ENCODE peak calls at places on chromosomes 3 and 15, in four cellular contexts. P, V, R and K are unnamed samples. For H3K36me3, the result is how much of the 10 kb centered on the place peaks cover.

GRCh38 chr3:64056616-64057165 is 33.4 kb upstream of the PSMD6 start:
- DNase-seq in P (peak), R (no peak), V (peak), K (no peak)

GRCh38 chr3:123084192-123084591 is 17.4 kb downstream of the PDIA5 start:
- DNase-seq in V (no peak), R (no peak), P (no peak), K (no peak)

GRCh38 chr15:60006203-60006782 is 2.2 kb downstream of the FOXB1 start:
- DNase-seq in P (no peak), V (no peak), R (no peak), K (no peak)

GRCh38 chr3:161409069-161409468 is 37.8 kb upstream of the SPTSSB start:
- DNase-seq in V (peak), R (no peak), P (no peak), K (no peak)

GRCh38 chr15:57820119-57820518 is 113.6 kb downstream of the POLR2M start:
- DNase-seq in P (peak), V (peak), R (no peak), K (no peak)

GRCh38 chr15:65862682-65863081 is 6.6 kb upstream of the RAB11A start:
- DNase-seq in V (peak), R (no peak), P (peak), K (no peak)

GRCh38 chr3:112446343-112446742 is 52.9 kb downstream of the BTLA start:
- DNase-seq in R (no peak), P (peak), V (no peak), K (no peak)

GRCh38 chr3:188527389-188527788 is 373.4 kb downstream of the LPP start:
- DNase-seq in V (no peak), P (no peak), R (no peak), K (no peak)

GRCh38 chr3:186772886-186773417 is 10.4 kb upstream of the EIF4A2 start:
- DNase-seq in P (peak), R (peak), V (no peak), K (no peak)

GRCh38 chr15:70195808-70196304 is 98.1 kb upstream of the TLE3 start:
- DNase-seq in V (peak), P (peak), R (peak), K (peak)

GRCh38 chr3:63993653-63994079 is 29.6 kb downstream of the PSMD6 start:
- DNase-seq in P (peak), V (peak), R (peak), K (no peak)

GRCh38 chr15:67174864-67175573 is 79.4 kb downstream of the AAGAB start:
- DNase-seq in V (no peak), R (no peak), P (peak), K (no peak)

GRCh38 chr3:164683516-164683915 is 394.8 kb downstream of the SI start:
- DNase-seq in R (no peak), P (no peak), V (peak), K (no peak)

GRCh38 chr15:49370782-49371181 is 52.3 kb upstream of the FGF7 start:
- DNase-seq in P (no peak), R (no peak), V (peak), K (no peak)

GRCh38 chr15:31377030-31377429 is 50.4 kb downstream of the KLF13 start:
- DNase-seq in R (no peak), V (no peak), P (no peak), K (no peak)

GRCh38 chr3:168467085-168467714 is 371.5 kb upstream of the GOLIM4 start:
- DNase-seq in P (peak), V (peak), R (no peak), K (peak)

GRCh38 chr3:94185753-94186152 is 122.9 kb downstream of the NSUN3 start:
- DNase-seq in V (peak), P (peak), R (no peak), K (no peak)

GRCh38 chr3:29283297-29283681 is 2.4 kb downstream of the RBMS3 start:
- DNase-seq in P (peak), V (no peak), R (no peak), K (no peak)

GRCh38 chr15:98889930-98890695 is 117.5 kb downstream of the PGPEP1L start:
- DNase-seq in V (peak), R (no peak), P (peak), K (peak)

GRCh38 chr3:66386011-66386924 is 114.6 kb downstream of the LRIG1 start:
- DNase-seq in V (no peak), P (no peak), R (no peak), K (no peak)

GRCh38 chr15:80596521-80596976 is 98.6 kb upstream of the ABHD17C start:
- DNase-seq in V (no peak), P (no peak), R (no peak), K (no peak)

GRCh38 chr15:80789296-80789695 is 10.1 kb downstream of the CEMIP start:
- DNase-seq in V (no peak), R (no peak), P (peak), K (peak)

GRCh38 chr3:54578417-54578816 is 349.4 kb downstream of the LRTM1 start:
- DNase-seq in V (no peak), P (peak), R (no peak), K (no peak)

GRCh38 chr3:48614044-48614443 is 4.6 kb upstream of the UQCRC1 start:
- DNase-seq in V (peak), P (no peak), R (no peak), K (peak)

GRCh38 chr15:20355256-20355868 is 186.2 kb downstream of the GOLGA6L6 start:
- DNase-seq in P (no peak), R (peak), V (no peak), K (no peak)

GRCh38 chr3:194671511-194671899 is 486 bp downstream of the LSG1 start:
- DNase-seq in P (no peak), V (peak), R (no peak), K (no peak)

GRCh38 chr3:169041677-169042171 is 621.8 kb downstream of the MECOM start:
- DNase-seq in P (peak), R (no peak), V (peak), K (peak)

GRCh38 chr15:49421991-49422390 is 1.1 kb upstream of the FGF7 start:
- DNase-seq in P (peak), R (peak), V (peak), K (no peak)

GRCh38 chr15:52257734-52258062 is 37.9 kb downstream of the MYO5C start:
- DNase-seq in V (peak), R (peak), P (peak), K (no peak)

GRCh38 chr15:44715142-44715796 is 4.0 kb downstream of the B2M start:
- DNase-seq in R (no peak), V (no peak), P (no peak), K (no peak)

GRCh38 chr3:141255137-141255536 is 23.5 kb downstream of the PXYLP1 start:
- DNase-seq in V (no peak), R (no peak), P (no peak), K (no peak)

GRCh38 chr3:50260942-50261441 is 8.0 kb upstream of the SEMA3B start:
- DNase-seq in R (no peak), P (no peak), V (no peak), K (no peak)

GRCh38 chr3:88661433-88661824 is 446.0 kb upstream of the EPHA3 start:
- DNase-seq in V (no peak), R (no peak), P (no peak), K (no peak)

GRCh38 chr3:15782429-15782828 is 15.3 kb downstream of the ANKRD28 start:
- DNase-seq in P (no peak), V (no peak), R (no peak), K (no peak)
- H3K36me3 ChIP-seq in P (under half), V (under half), R (under half), K (under half)

GRCh38 chr15:43270113-43270665 is 3.5 kb upstream of the TGM5 start:
- DNase-seq in R (no peak), P (no peak), V (no peak), K (no peak)

GRCh38 chr15:43266386-43266785 is 342 bp downstream of the TGM5 start:
- DNase-seq in R (no peak), P (no peak), V (no peak), K (no peak)

GRCh38 chr15:43266834-43267233 is at the start of gene TGM5:
- DNase-seq in R (no peak), V (no peak), P (no peak), K (no peak)

GRCh38 chr15:43267439-43267838 is 711 bp upstream of the TGM5 start:
- DNase-seq in R (no peak), V (no peak), P (no peak), K (no peak)

GRCh38 chr15:43268111-43269105 is 1.7 kb upstream of the TGM5 start:
- DNase-seq in V (no peak), R (no peak), P (no peak), K (no peak)
- TF ChIP-seq CTCF in V (peak), R (peak), P (peak), K (peak)

GRCh38 chr3:121719423-121719822 is 30.1 kb downstream of the GOLGB1 start:
- DNase-seq in R (no peak), V (no peak), P (no peak), K (no peak)

GRCh38 chr3:121723485-121723884 is 26.1 kb downstream of the GOLGB1 start:
- DNase-seq in P (no peak), R (no peak), V (no peak), K (no peak)

GRCh38 chr3:121718205-121718846 is 31.2 kb downstream of the GOLGB1 start:
- DNase-seq in P (no peak), R (no peak), V (no peak), K (no peak)

GRCh38 chr3:121722346-121722745 is 27.2 kb downstream of the GOLGB1 start:
- DNase-seq in P (peak), R (no peak), V (no peak), K (no peak)

DNA sequence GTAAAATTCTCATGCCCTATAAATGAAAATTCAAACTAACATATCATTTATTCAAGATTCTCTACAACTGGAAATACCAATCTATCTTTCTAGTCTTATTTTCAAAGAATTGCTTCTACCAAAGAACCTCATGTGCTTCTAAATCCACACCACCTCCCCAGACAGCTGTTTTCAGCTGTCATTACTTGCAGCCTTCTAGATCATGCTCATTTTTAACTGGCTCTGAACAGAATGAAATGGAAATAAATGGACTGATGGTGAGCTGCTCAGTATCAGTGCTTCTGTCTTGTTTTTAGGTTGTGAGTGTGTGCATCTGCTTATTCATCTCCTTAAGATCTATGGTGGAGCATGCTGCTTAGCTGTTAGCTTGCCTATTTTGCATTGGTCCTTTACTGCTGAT is 29.4 kb downstream of the GOLGB1 start:
- DNase-seq in P (no peak), R (no peak), V (no peak), K (no peak)
- H3K36me3 ChIP-seq in P (half or more), R (half or more), V (half or more), K (under half)

GRCh38 chr3:177640319-177640997 is 443.2 kb upstream of the TBL1XR1 start:
- DNase-seq in V (no peak), R (no peak), P (no peak), K (no peak)
- TF ChIP-seq CTCF in V (no peak), R (no peak), P (no peak), K (no peak)

DNA sequence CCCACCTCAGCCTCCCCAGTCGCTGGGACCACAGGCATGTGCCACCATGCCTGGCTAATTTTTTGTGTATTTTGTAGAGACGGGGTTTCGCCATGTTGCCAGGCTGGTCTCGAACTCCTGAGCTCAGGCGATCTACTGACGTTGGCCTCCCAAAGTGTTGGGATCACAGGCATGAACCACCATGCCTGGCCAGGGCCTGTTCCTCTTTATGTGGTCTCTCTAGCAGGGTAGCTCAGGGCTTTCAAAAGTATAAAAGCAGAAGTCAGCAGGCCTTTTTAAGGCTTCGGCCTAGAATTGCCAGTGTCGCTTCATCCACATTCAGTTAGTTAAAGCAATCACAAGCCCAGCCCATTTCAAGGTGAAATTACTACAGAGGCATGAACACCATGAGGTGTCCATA is 7.6 kb downstream of the VHL start:
- DNase-seq in P (no peak), V (no peak), R (no peak), K (no peak)
- H3K36me3 ChIP-seq in P (under half), V (under half), R (half or more), K (under half)

GRCh38 chr3:128492353-128493220 is at the start of gene GATA2:
- DNase-seq in R (peak), P (no peak), V (no peak), K (no peak)
- TF ChIP-seq CTCF in R (no peak), P (no peak), V (no peak), K (peak)

GRCh38 chr15:33540174-33540573 is 229.4 kb downstream of the RYR3 start:
- DNase-seq in P (no peak), V (no peak), R (no peak), K (no peak)

GRCh38 chr15:33543957-33544356 is 233.2 kb downstream of the RYR3 start:
- DNase-seq in P (no peak), R (no peak), V (no peak), K (no peak)

GRCh38 chr15:33551860-33552259 is 241.1 kb downstream of the RYR3 start:
- DNase-seq in V (no peak), P (no peak), R (no peak), K (no peak)

GRCh38 chr15:33547876-33548275 is 237.1 kb downstream of the RYR3 start:
- DNase-seq in P (peak), V (peak), R (peak), K (no peak)

GRCh38 chr15:33545866-33546265 is 235.1 kb downstream of the RYR3 start:
- DNase-seq in P (no peak), R (no peak), V (no peak), K (no peak)
- H3K36me3 ChIP-seq in P (under half), R (under half), V (under half), K (under half)

GRCh38 chr3:52931328-52931727 is 34.0 kb upstream of the STIMATE start:
- DNase-seq in P (no peak), R (no peak), V (no peak), K (no peak)

GRCh38 chr3:52930748-52931147 is 33.4 kb upstream of the STIMATE start:
- DNase-seq in P (no peak), V (no peak), R (no peak), K (no peak)

GRCh38 chr3:52934626-52935530 is 37.5 kb upstream of the STIMATE start:
- DNase-seq in V (peak), P (peak), R (no peak), K (peak)

GRCh38 chr3:52926556-52926955 is 29.2 kb upstream of the STIMATE start:
- DNase-seq in R (no peak), P (no peak), V (no peak), K (no peak)

DNA sequence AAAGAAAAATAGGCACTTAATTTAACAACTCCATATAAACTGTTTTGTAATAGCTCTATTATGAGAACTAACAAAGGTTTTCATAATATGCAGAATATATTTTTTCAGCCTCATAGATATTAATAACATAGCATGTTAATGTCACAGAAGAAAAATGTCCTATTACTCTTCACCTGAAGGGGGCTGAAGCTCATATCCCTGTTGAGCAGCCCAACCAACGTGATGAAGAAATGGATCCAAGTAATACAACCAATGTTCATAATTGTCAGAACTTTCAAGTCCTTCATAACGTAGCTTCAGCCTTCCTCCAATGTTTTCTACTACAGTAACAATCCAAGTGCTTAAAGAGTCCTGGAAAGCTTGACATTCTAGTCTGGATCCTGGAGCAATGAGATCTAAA is 34.5 kb upstream of the STIMATE start:
- DNase-seq in V (no peak), R (no peak), P (no peak), K (no peak)
- TF ChIP-seq CTCF in V (peak), R (no peak), P (no peak), K (no peak)

GRCh38 chr3:125582707-125583106 is 12.6 kb downstream of the OSBPL11 start:
- DNase-seq in V (no peak), R (no peak), P (no peak), K (no peak)
- H3K36me3 ChIP-seq in V (under half), R (half or more), P (under half), K (under half)

DNA sequence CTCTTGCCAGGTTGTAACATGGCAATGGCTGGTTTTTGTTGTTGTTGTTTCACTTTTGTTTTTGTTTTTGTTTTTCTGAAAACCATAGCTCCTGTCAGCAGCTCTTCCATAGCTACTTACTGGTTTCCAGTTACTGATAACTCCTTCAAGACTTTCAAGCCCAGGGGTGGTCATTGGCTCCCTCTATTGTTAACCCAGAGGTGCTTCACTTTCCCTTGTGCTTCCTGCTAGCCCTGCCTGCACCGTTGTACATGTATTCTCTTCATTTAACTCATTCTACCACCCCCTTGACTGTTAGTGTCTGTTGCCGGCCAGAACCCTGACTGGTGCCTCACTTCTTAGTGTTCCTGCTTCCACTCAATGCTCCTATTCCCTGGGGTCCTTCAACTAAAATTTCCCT is 4.2 kb upstream of the TRAT1 start:
- DNase-seq in R (no peak), V (no peak), P (peak), K (no peak)
- TF ChIP-seq CTCF in R (no peak), V (peak), P (no peak), K (no peak)